ENCODE peak calls at places on chromosomes 12 and 14, in eight cellular contexts. One of them, this sample, is unnamed.

GRCh38 chr14:64983439-64984310 is 3.0 kb upstream of the FNTB start:
- DNase-seq in neural progenitor cell: peak
- DNase-seq in transverse colon: peak
- DNase-seq in left ventricle myocardium inferior: no peak
- DNase-seq in body of pancreas: peak
- DNase-seq in IMR-90: peak
- DNase-seq in endothelial cell of umbilical vein: peak
- DNase-seq in AG04449: peak
- DNase-seq in this sample: peak

GRCh38 chr14:75871181-75871880 is 110.5 kb downstream of the TGFB3 start:
- DNase-seq in neural progenitor cell: no peak
- DNase-seq in transverse colon: no peak
- DNase-seq in left ventricle myocardium inferior: no peak
- DNase-seq in body of pancreas: no peak
- DNase-seq in IMR-90: peak
- DNase-seq in endothelial cell of umbilical vein: peak
- DNase-seq in AG04449: no peak
- DNase-seq in this sample: peak

GRCh38 chr14:102805941-102806340 is 28.7 kb downstream of the TRAF3 start:
- DNase-seq in neural progenitor cell: no peak
- DNase-seq in transverse colon: no peak
- DNase-seq in left ventricle myocardium inferior: no peak
- DNase-seq in body of pancreas: no peak
- DNase-seq in IMR-90: no peak
- DNase-seq in endothelial cell of umbilical vein: no peak
- DNase-seq in AG04449: no peak
- DNase-seq in this sample: no peak

GRCh38 chr12:80778005-80778541 is 61.4 kb downstream of the MYF5 start:
- DNase-seq in neural progenitor cell: no peak
- DNase-seq in transverse colon: peak
- DNase-seq in left ventricle myocardium inferior: peak
- DNase-seq in body of pancreas: peak
- DNase-seq in IMR-90: peak
- DNase-seq in endothelial cell of umbilical vein: peak
- DNase-seq in AG04449: peak
- DNase-seq in this sample: peak

GRCh38 chr14:68146812-68147211 is 327.2 kb downstream of the RAD51B start:
- DNase-seq in neural progenitor cell: no peak
- DNase-seq in transverse colon: no peak
- DNase-seq in left ventricle myocardium inferior: no peak
- DNase-seq in body of pancreas: no peak
- DNase-seq in IMR-90: peak
- DNase-seq in endothelial cell of umbilical vein: no peak
- DNase-seq in AG04449: peak
- DNase-seq in this sample: peak

GRCh38 chr12:88579572-88579940 is 715 bp downstream of the KITLG start:
- DNase-seq in neural progenitor cell: peak
- DNase-seq in transverse colon: peak
- DNase-seq in left ventricle myocardium inferior: peak
- DNase-seq in body of pancreas: peak
- DNase-seq in IMR-90: no peak
- DNase-seq in endothelial cell of umbilical vein: no peak
- DNase-seq in AG04449: no peak
- DNase-seq in this sample: peak

GRCh38 chr12:78248321-78248720 is 417.6 kb downstream of the NAV3 start:
- DNase-seq in neural progenitor cell: no peak
- DNase-seq in transverse colon: no peak
- DNase-seq in left ventricle myocardium inferior: no peak
- DNase-seq in body of pancreas: no peak
- DNase-seq in IMR-90: no peak
- DNase-seq in endothelial cell of umbilical vein: no peak
- DNase-seq in AG04449: peak
- DNase-seq in this sample: no peak

GRCh38 chr14:80658733-80659132 is 282.8 kb downstream of the CEP128 start:
- DNase-seq in neural progenitor cell: peak
- DNase-seq in transverse colon: no peak
- DNase-seq in left ventricle myocardium inferior: no peak
- DNase-seq in body of pancreas: no peak
- DNase-seq in IMR-90: no peak
- DNase-seq in endothelial cell of umbilical vein: no peak
- DNase-seq in AG04449: no peak
- DNase-seq in this sample: no peak

GRCh38 chr12:48923117-48923516 is 2.2 kb downstream of the FKBP11 start:
- DNase-seq in neural progenitor cell: no peak
- DNase-seq in transverse colon: no peak
- DNase-seq in left ventricle myocardium inferior: no peak
- DNase-seq in body of pancreas: no peak
- DNase-seq in IMR-90: no peak
- DNase-seq in endothelial cell of umbilical vein: no peak
- DNase-seq in AG04449: no peak
- DNase-seq in this sample: no peak

GRCh38 chr12:48929551-48929950 is 4.3 kb upstream of the FKBP11 start:
- DNase-seq in neural progenitor cell: no peak
- DNase-seq in transverse colon: no peak
- DNase-seq in left ventricle myocardium inferior: no peak
- DNase-seq in body of pancreas: no peak
- DNase-seq in IMR-90: peak
- DNase-seq in endothelial cell of umbilical vein: no peak
- DNase-seq in AG04449: no peak
- DNase-seq in this sample: no peak

GRCh38 chr12:48925218-48925871 is at the start of gene FKBP11:
- DNase-seq in neural progenitor cell: peak
- DNase-seq in transverse colon: peak
- DNase-seq in left ventricle myocardium inferior: peak
- DNase-seq in body of pancreas: peak
- DNase-seq in IMR-90: peak
- DNase-seq in endothelial cell of umbilical vein: peak
- DNase-seq in AG04449: no peak
- DNase-seq in this sample: peak

GRCh38 chr12:48927261-48927660 is 2.0 kb upstream of the FKBP11 start:
- DNase-seq in neural progenitor cell: no peak
- DNase-seq in transverse colon: no peak
- DNase-seq in left ventricle myocardium inferior: no peak
- DNase-seq in body of pancreas: no peak
- DNase-seq in IMR-90: peak
- DNase-seq in endothelial cell of umbilical vein: no peak
- DNase-seq in AG04449: peak
- DNase-seq in this sample: peak

DNA sequence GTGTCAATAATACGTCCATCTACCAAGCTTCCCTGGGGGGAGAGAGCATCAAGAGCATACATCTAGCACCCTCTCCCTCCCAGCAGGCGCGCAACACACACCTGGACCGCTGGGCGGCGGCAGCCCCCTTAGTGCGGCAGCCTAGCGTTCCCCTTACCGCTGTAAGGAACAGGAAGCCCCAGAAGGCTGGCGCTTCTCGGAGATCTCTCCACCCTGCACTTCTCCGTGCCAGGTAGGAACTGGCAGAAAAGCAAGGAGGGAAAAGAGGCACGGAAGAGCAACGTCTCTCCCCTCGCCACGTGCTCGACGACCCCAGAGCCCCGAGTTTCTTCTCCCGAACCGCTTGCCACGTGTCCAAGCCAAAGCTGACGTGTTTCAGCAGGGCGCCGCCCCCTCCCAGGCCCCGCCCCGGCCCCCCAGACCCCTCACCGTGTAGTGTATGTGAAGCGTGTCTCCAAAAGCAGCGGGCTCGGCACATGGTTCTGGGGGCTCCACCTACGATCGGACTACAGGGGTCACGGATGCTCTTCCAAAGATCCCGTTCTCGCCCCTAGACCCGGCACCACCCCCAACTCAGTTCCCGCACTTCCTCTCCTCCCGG is 575 bp downstream of the FKBP11 start:
- DNase-seq in neural progenitor cell: peak
- DNase-seq in transverse colon: peak
- DNase-seq in left ventricle myocardium inferior: peak
- DNase-seq in body of pancreas: peak
- DNase-seq in IMR-90: peak
- DNase-seq in endothelial cell of umbilical vein: peak
- DNase-seq in AG04449: no peak
- DNase-seq in this sample: peak
- H3K4me3 ChIP-seq in neural progenitor cell: peak
- H3K4me3 ChIP-seq in transverse colon: peak
- H3K4me3 ChIP-seq in left ventricle myocardium inferior: peak
- H3K4me3 ChIP-seq in body of pancreas: peak
- H3K4me3 ChIP-seq in IMR-90: peak
- H3K4me3 ChIP-seq in endothelial cell of umbilical vein: peak
- H3K4me3 ChIP-seq in AG04449: peak
- H3K4me3 ChIP-seq in this sample: peak

DNA sequence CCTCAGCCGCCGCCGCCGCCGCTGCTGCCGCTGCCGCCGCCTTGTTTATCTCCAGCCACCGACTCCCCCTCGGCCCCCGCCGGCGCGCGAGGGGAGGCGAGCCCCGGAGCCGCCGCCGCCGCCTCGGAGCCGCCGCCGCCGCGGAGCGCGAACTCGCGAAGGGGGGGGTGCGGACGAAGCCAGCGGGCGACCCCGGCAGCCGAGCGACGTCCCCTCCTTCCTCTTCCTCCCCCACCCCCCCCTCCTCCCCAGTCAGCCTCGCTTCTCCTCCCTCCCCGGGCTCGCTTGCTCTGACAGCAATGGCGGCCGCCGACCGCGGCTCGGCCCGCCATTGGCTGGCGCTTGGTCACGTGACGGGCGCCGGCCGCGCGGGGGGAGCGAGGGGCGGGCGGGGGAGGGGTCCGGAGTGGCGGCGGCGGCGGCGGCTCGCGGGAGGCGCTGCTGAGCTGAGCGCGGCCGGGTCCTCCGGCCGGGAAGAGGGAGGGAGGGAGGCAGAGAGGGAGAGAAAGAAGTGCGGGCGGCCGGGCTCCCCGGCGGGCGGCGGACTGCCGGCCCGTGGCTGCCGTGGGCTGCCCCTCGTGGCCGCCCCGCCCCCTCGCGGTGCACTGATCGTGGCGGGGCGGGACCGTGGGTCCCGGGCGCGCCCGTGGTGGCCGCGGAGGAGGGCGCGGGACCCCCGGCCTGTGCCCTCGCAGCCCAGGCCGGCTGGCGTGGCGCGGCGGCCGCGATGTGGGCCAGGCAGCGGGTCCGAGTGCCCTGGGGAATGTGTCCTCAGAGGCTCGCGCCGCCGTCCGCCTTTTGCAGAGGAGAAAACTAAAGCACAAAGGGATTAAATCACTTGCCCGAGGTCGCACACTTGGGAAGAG is at the start of gene MED13L:
- DNase-seq in neural progenitor cell: peak
- DNase-seq in transverse colon: peak
- DNase-seq in left ventricle myocardium inferior: peak
- DNase-seq in body of pancreas: peak
- DNase-seq in IMR-90: peak
- DNase-seq in endothelial cell of umbilical vein: peak
- DNase-seq in AG04449: no peak
- DNase-seq in this sample: peak
- TF ChIP-seq CTCF in neural progenitor cell: peak
- TF ChIP-seq CTCF in transverse colon: peak
- TF ChIP-seq CTCF in left ventricle myocardium inferior: peak
- TF ChIP-seq CTCF in body of pancreas: peak
- TF ChIP-seq CTCF in IMR-90: peak
- TF ChIP-seq CTCF in endothelial cell of umbilical vein: peak
- TF ChIP-seq CTCF in AG04449: peak
- TF ChIP-seq CTCF in this sample: peak

DNA sequence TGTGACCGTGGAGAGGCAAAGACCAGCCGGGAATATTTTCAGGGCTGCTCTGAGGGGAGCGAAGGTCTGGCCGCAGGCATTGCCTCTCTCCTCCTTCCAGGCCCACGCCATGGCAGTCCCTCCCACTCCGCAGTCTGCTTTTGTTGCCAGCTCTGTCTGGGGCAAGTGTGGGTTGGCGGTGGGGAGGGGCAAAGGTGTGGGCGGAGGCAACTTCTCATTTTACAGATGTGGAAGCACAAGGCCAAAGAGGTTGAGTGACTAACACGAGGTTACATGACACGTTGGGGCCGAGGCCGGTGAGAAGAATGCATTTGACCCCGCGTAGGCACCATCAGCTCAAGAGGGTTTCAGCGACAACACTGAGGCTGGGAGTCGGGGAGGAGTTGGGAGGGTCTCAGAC is 6.1 kb upstream of the FAIM2 start:
- DNase-seq in neural progenitor cell: peak
- DNase-seq in transverse colon: no peak
- DNase-seq in left ventricle myocardium inferior: no peak
- DNase-seq in body of pancreas: no peak
- DNase-seq in IMR-90: peak
- DNase-seq in endothelial cell of umbilical vein: peak
- DNase-seq in AG04449: no peak
- DNase-seq in this sample: peak
- H3K4me3 ChIP-seq in neural progenitor cell: no peak
- H3K4me3 ChIP-seq in transverse colon: no peak
- H3K4me3 ChIP-seq in left ventricle myocardium inferior: no peak
- H3K4me3 ChIP-seq in body of pancreas: no peak
- H3K4me3 ChIP-seq in IMR-90: no peak
- H3K4me3 ChIP-seq in endothelial cell of umbilical vein: no peak
- H3K4me3 ChIP-seq in AG04449: no peak
- H3K4me3 ChIP-seq in this sample: no peak

GRCh38 chr12:45214071-45214470 is 1.8 kb upstream of the ANO6 start:
- DNase-seq in neural progenitor cell: no peak
- DNase-seq in transverse colon: no peak
- DNase-seq in left ventricle myocardium inferior: no peak
- DNase-seq in body of pancreas: no peak
- DNase-seq in IMR-90: no peak
- DNase-seq in endothelial cell of umbilical vein: no peak
- DNase-seq in AG04449: no peak
- DNase-seq in this sample: no peak

GRCh38 chr12:45216983-45217485 is 1.1 kb downstream of the ANO6 start:
- DNase-seq in neural progenitor cell: no peak
- DNase-seq in transverse colon: no peak
- DNase-seq in left ventricle myocardium inferior: no peak
- DNase-seq in body of pancreas: no peak
- DNase-seq in IMR-90: no peak
- DNase-seq in endothelial cell of umbilical vein: no peak
- DNase-seq in AG04449: no peak
- DNase-seq in this sample: peak

GRCh38 chr12:45214739-45215418 is 1.0 kb upstream of the ANO6 start:
- DNase-seq in neural progenitor cell: no peak
- DNase-seq in transverse colon: no peak
- DNase-seq in left ventricle myocardium inferior: no peak
- DNase-seq in body of pancreas: peak
- DNase-seq in IMR-90: peak
- DNase-seq in endothelial cell of umbilical vein: peak
- DNase-seq in AG04449: no peak
- DNase-seq in this sample: peak

GRCh38 chr12:45216297-45216982 is 545 bp downstream of the ANO6 start:
- DNase-seq in neural progenitor cell: peak
- DNase-seq in transverse colon: peak
- DNase-seq in left ventricle myocardium inferior: peak
- DNase-seq in body of pancreas: peak
- DNase-seq in IMR-90: peak
- DNase-seq in endothelial cell of umbilical vein: peak
- DNase-seq in AG04449: no peak
- DNase-seq in this sample: peak

DNA sequence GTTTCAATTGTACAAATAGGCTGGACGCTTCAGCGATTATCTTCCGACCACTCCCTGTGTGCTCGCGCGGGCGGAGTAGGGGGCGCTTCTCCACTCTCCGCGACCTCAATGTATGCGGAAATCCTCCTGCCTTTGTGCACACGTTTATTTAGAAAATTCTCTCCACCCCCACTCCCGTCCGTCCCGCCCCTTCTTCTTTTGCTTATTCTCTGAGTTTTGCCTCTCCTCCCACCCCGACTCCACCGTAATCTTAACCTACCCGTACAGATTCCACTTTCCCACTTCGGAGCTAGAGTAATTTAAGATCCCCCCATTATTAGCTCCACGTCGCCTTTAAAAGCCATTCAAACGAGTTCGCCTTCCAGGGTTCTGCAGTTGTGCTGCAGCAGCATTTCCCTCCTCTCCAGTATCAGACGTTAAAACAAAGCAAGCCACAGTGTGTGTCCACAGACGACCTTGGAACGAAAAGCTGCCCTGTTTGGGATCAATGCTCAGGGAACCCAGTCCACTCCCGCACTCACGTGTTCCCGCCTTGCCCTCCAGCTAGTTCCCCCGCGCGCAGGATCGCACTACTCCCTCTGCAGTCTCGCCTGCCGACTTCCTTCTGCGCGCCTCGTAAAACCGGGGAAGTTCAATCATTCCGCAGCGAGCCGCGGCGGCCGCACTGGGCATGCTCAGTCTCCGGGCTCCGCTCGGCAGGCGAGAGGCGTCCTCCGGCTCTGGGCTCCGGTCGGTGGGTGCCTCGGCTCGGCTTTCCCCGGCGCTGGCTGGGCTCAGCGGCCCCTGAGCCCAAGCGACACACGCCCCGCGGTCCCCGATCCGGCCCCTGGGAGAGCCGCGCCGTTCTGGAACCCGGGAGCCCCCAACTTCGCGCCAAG is at the start of gene ANO6:
- DNase-seq in neural progenitor cell: peak
- DNase-seq in transverse colon: peak
- DNase-seq in left ventricle myocardium inferior: peak
- DNase-seq in body of pancreas: peak
- DNase-seq in IMR-90: peak
- DNase-seq in endothelial cell of umbilical vein: peak
- DNase-seq in AG04449: no peak
- DNase-seq in this sample: peak
- TF ChIP-seq CTCF in neural progenitor cell: peak
- TF ChIP-seq CTCF in transverse colon: no peak
- TF ChIP-seq CTCF in left ventricle myocardium inferior: no peak
- TF ChIP-seq CTCF in body of pancreas: peak
- TF ChIP-seq CTCF in IMR-90: peak
- TF ChIP-seq CTCF in endothelial cell of umbilical vein: peak
- TF ChIP-seq CTCF in AG04449: peak
- TF ChIP-seq CTCF in this sample: peak